ENCODE peak calls at places on chromosomes 6 and 20, in ten cellular contexts. K is HCT116, Z is fibroblast of pulmonary artery, Y is AG09309, B is left ventricle myocardium inferior, H is AG04450, J is foreskin fibroblast, E is fibroblast of lung, M is astrocyte of the spinal cord, U is WTC11. P is an unnamed sample.
A peak's percentile ranks its signal among the peaks of the same experiment; 100 is the strongest.

GRCh38 chr6:15132854-15133670 is 112.8 kb upstream of the JARID2 start:
- DNase-seq in K (peak; percentile 95), Z (peak; percentile 56), Y (peak; percentile 47), B (no peak), H (peak; percentile 27), J (peak; percentile 58), E (peak; percentile 48), M (peak; percentile 78), U (no peak), P (no peak)

GRCh38 chr6:32047855-32048766 is 9.9 kb downstream of the CYP21A2 start:
- DNase-seq in K (peak; percentile 34), Z (peak; percentile 65), Y (no peak), B (peak; percentile 72), H (peak; percentile 7), J (peak; percentile 24), E (peak; percentile 43), M (peak; percentile 20), U (peak; percentile 88), P (peak; percentile 61)

GRCh38 chr20:2603816-2604505 is 48.5 kb upstream of the NOP56 start:
- DNase-seq in K (no peak), Z (no peak), Y (no peak), B (no peak), H (no peak), J (no peak), E (no peak), M (no peak), U (no peak), P (no peak)

GRCh38 chr6:148891027-148891783 is 144.4 kb downstream of the UST start:
- DNase-seq in K (no peak), Z (no peak), Y (no peak), B (no peak), H (no peak), J (no peak), E (no peak), M (no peak), U (no peak), P (no peak)

GRCh38 chr6:125099211-125100017 is 54.2 kb upstream of the TPD52L1 start:
- DNase-seq in K (peak; percentile 49), Z (peak; percentile 69), Y (no peak), B (peak; percentile 64), H (no peak), J (peak; percentile 61), E (peak; percentile 59), M (peak; percentile 54), U (peak; percentile 66), P (peak; percentile 51)

GRCh38 chr20:47113362-47114118 is 218.9 kb downstream of the EYA2 start:
- DNase-seq in K (no peak), Z (no peak), Y (no peak), B (no peak), H (no peak), J (no peak), E (peak; percentile 33), M (peak; percentile 67), U (no peak), P (no peak)

GRCh38 chr6:123393333-123393732 is 243.4 kb downstream of the TRDN start:
- DNase-seq in K (no peak), Z (peak; percentile 9), Y (no peak), B (no peak), H (no peak), J (no peak), E (peak; percentile 12), M (peak; percentile 49), U (no peak), P (no peak)

GRCh38 chr6:167400482-167401138 is 75.7 kb downstream of the TTLL2 start:
- DNase-seq in K (no peak), Z (no peak), Y (no peak), B (no peak), H (no peak), J (no peak), E (no peak), M (no peak), U (no peak), P (no peak)

GRCh38 chr6:160931378-160932343 is 59.9 kb upstream of the MAP3K4 start:
- DNase-seq in K (no peak), Z (no peak), Y (no peak), B (no peak), H (no peak), J (no peak), E (no peak), M (peak; percentile 8), U (no peak), P (no peak)

GRCh38 chr6:25414755-25415154 is 135.6 kb downstream of the CARMIL1 start:
- DNase-seq in K (no peak), Z (no peak), Y (no peak), B (no peak), H (no peak), J (no peak), E (no peak), M (no peak), U (no peak), P (no peak)

GRCh38 chr6:38234934-38235678 is 404.6 kb downstream of the BTBD9 start:
- DNase-seq in K (no peak), Z (no peak), Y (no peak), B (no peak), H (no peak), J (no peak), E (no peak), M (no peak), U (no peak), P (no peak)

GRCh38 chr6:108957221-108957620 is 109.0 kb downstream of the ARMC2 start:
- DNase-seq in K (no peak), Z (no peak), Y (no peak), B (no peak), H (no peak), J (no peak), E (no peak), M (no peak), U (no peak), P (no peak)

GRCh38 chr6:82078286-82078908 is 169.1 kb downstream of the IBTK start:
- DNase-seq in K (no peak), Z (no peak), Y (no peak), B (no peak), H (no peak), J (no peak), E (no peak), M (no peak), U (no peak), P (no peak)

GRCh38 chr6:137307163-137307851 is 88.1 kb upstream of the IFNGR1 start:
- DNase-seq in K (no peak), Z (no peak), Y (no peak), B (no peak), H (no peak), J (no peak), E (no peak), M (no peak), U (no peak), P (no peak)

GRCh38 chr6:19333936-19334335 is 503.2 kb upstream of the ID4 start:
- DNase-seq in K (no peak), Z (peak; percentile 52), Y (no peak), B (no peak), H (no peak), J (no peak), E (peak; percentile 31), M (peak; percentile 47), U (no peak), P (no peak)

GRCh38 chr6:39085129-39085528 is 29.9 kb downstream of the SAYSD1 start:
- DNase-seq in K (no peak), Z (no peak), Y (no peak), B (no peak), H (no peak), J (no peak), E (no peak), M (no peak), U (no peak), P (no peak)

GRCh38 chr20:47276856-47277541 is 79.5 kb downstream of the ZMYND8 start:
- DNase-seq in K (no peak), Z (peak; percentile 69), Y (no peak), B (peak; percentile 73), H (no peak), J (peak; percentile 81), E (peak; percentile 73), M (peak; percentile 84), U (no peak), P (no peak)

GRCh38 chr20:21008951-21009350 is 97.2 kb downstream of the LINC00237 start:
- DNase-seq in K (no peak), Z (no peak), Y (no peak), B (no peak), H (no peak), J (no peak), E (no peak), M (no peak), U (no peak), P (no peak)

DNA sequence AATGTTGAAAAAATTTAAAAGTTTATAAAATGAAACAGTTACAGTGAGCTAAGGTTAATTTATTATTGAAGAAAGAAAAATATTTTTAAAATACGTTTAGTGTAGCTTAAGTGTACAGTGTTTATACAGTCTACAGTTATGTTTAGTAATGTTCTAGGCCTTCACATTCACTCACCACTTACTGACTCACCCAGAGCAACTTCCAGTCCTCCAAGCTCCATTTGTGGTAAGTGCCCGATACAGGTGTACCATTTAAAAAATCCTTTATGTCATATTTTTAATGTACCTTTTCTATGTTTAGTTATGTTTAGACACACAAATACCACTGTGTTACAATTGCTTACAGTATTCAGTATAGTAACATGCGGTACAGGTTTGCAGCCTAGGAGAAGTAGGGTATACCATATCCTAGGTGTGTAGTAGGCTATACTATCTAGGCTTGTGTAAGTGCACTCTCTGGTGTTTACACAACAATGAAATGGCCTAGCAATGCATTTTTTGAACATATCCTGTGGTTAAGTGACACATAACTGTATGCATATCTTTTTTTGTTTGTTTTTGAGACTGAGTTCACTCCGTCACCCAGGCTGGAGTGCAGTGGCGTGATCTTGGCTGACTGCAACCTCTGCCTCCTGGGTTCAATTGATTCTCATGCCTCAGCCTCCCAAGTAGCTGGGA is 26.3 kb downstream of the FLRT3 start:
- DNase-seq in K (no peak), Z (no peak), Y (no peak), B (no peak), H (no peak), J (no peak), E (no peak), M (no peak), U (no peak), P (no peak)
- TF ChIP-seq CTCF in K (no peak), Z (no peak), Y (no peak), B (no peak), H (no peak), J (no peak), E (no peak), M (no peak), U (no peak), P (no peak)

GRCh38 chr20:49821850-49822249 is 9.2 kb downstream of the SLC9A8 start:
- DNase-seq in K (no peak), Z (peak; percentile 77), Y (no peak), B (no peak), H (no peak), J (peak; percentile 28), E (peak; percentile 62), M (peak; percentile 52), U (no peak), P (no peak)
- TF ChIP-seq CTCF in K (no peak), Z (peak; percentile 68), Y (peak; percentile 65), B (peak; percentile 57), H (peak; percentile 56), J (peak; percentile 37), E (peak; percentile 16), M (peak; percentile 41), U (no peak), P (peak; percentile 23)

GRCh38 chr20:16929756-16930155 is 181.6 kb downstream of the OTOR start:
- DNase-seq in K (no peak), Z (no peak), Y (no peak), B (no peak), H (no peak), J (peak; percentile 45), E (no peak), M (peak; percentile 10), U (no peak), P (no peak)
- TF ChIP-seq CTCF in K (no peak), Z (no peak), Y (no peak), B (no peak), H (no peak), J (no peak), E (no peak), M (no peak), U (no peak), P (no peak)

GRCh38 chr6:55543633-55544309 is 35.2 kb downstream of the HMGCLL1 start:
- DNase-seq in K (no peak), Z (no peak), Y (no peak), B (no peak), H (no peak), J (no peak), E (no peak), M (no peak), U (peak; percentile 16), P (no peak)
- TF ChIP-seq CTCF in K (no peak), Z (no peak), Y (peak; percentile 9), B (no peak), H (peak; percentile 23), J (no peak), E (no peak), M (peak; percentile 2), U (no peak), P (no peak)